ENCODE peak calls at places on chromosomes 2 and 18, in seven cellular contexts. W is adrenal gland, U is PC-3, J is GM23338, Q is transverse colon, Z is brain microvascular endothelial cell, E is psoas muscle. O is an unnamed sample.

GRCh38 chr2:10534514-10535250 is 86.6 kb upstream of the ODC1 start:
- DNase-seq in W (no peak), U (peak; percentile 40), J (no peak), Q (no peak), Z (peak; percentile 51), E (no peak), O (no peak)

GRCh38 chr2:118495278-118495677 is 352.2 kb downstream of the EN1 start:
- DNase-seq in W (no peak), U (no peak), J (no peak), Q (no peak), Z (no peak), E (no peak), O (no peak)

GRCh38 chr18:13439475-13439874 is 220.9 kb downstream of the LDLRAD4 start:
- DNase-seq in W (no peak), U (no peak), J (no peak), Q (no peak), Z (no peak), E (no peak), O (no peak)

GRCh38 chr18:46480187-46480586 is 176.8 kb downstream of the LOXHD1 start:
- DNase-seq in W (no peak), U (no peak), J (no peak), Q (no peak), Z (no peak), E (no peak), O (no peak)

GRCh38 chr18:73261923-73262322 is 394.1 kb upstream of the NETO1 start:
- DNase-seq in W (no peak), U (no peak), J (no peak), Q (no peak), Z (no peak), E (no peak), O (no peak)

GRCh38 chr2:20608666-20609348 is 42.1 kb downstream of the HS1BP3 start:
- DNase-seq in W (no peak), U (peak; percentile 54), J (no peak), Q (no peak), Z (no peak), E (no peak), O (no peak)

GRCh38 chr2:224584111-224584764 is 925 bp downstream of the CUL3 start:
- DNase-seq in W (peak; percentile 58), U (peak; percentile 31), J (peak; percentile 62), Q (peak; percentile 36), Z (peak; percentile 30), E (peak; percentile 35), O (no peak)

GRCh38 chr18:8241731-8242130 is 367.5 kb upstream of the RAB12 start:
- DNase-seq in W (no peak), U (no peak), J (no peak), Q (no peak), Z (no peak), E (no peak), O (no peak)

GRCh38 chr2:196293751-196294486 is 122.5 kb upstream of the STK17B start:
- DNase-seq in W (peak; percentile 51), U (peak; percentile 96), J (no peak), Q (no peak), Z (peak; percentile 91), E (no peak), O (no peak)

GRCh38 chr2:144390424-144391020 is 129.4 kb downstream of the ZEB2 start:
- DNase-seq in W (no peak), U (no peak), J (no peak), Q (no peak), Z (no peak), E (no peak), O (no peak)

GRCh38 chr2:59803586-59803985 is 749.9 kb downstream of the BCL11A start:
- DNase-seq in W (peak; percentile 13), U (no peak), J (no peak), Q (no peak), Z (no peak), E (no peak), O (no peak)

GRCh38 chr18:11811009-11811408 is 40.2 kb upstream of the CHMP1B start:
- DNase-seq in W (no peak), U (no peak), J (no peak), Q (no peak), Z (no peak), E (no peak), O (no peak)

GRCh38 chr2:204027105-204027504 is 90.5 kb downstream of the ICOS start:
- DNase-seq in W (no peak), U (peak; percentile 64), J (no peak), Q (no peak), Z (peak; percentile 58), E (no peak), O (no peak)

GRCh38 chr2:73074110-73075069 is 2.9 kb upstream of the SFXN5 start:
- DNase-seq in W (no peak), U (no peak), J (no peak), Q (no peak), Z (no peak), E (no peak), O (no peak)

GRCh38 chr2:220748875-220749479 is 823.1 kb downstream of the EPHA4 start:
- DNase-seq in W (no peak), U (no peak), J (peak; percentile 26), Q (no peak), Z (no peak), E (no peak), O (no peak)

GRCh38 chr2:227301523-227301922 is 23.5 kb upstream of the MFF start:
- DNase-seq in W (no peak), U (no peak), J (no peak), Q (no peak), Z (no peak), E (no peak), O (no peak)

GRCh38 chr2:8522682-8523081 is 159.2 kb upstream of the ID2 start:
- DNase-seq in W (no peak), U (no peak), J (no peak), Q (peak; percentile 47), Z (no peak), E (no peak), O (no peak)

GRCh38 chr2:12488365-12488972 is 228.3 kb upstream of the TRIB2 start:
- DNase-seq in W (no peak), U (no peak), J (no peak), Q (no peak), Z (no peak), E (no peak), O (no peak)

GRCh38 chr2:128611421-128612320 is 293.0 kb upstream of the HS6ST1 start:
- DNase-seq in W (no peak), U (no peak), J (no peak), Q (no peak), Z (no peak), E (no peak), O (no peak)

GRCh38 chr18:12768622-12769021 is 65.8 kb downstream of the PSMG2 start:
- DNase-seq in W (no peak), U (peak; percentile 25), J (no peak), Q (no peak), Z (peak; percentile 61), E (no peak), O (no peak)

GRCh38 chr2:71101656-71102055 is 28.4 kb downstream of the MCEE start:
- DNase-seq in W (no peak), U (peak; percentile 15), J (no peak), Q (no peak), Z (peak; percentile 74), E (no peak), O (no peak)

GRCh38 chr18:8844721-8845148 is 139.4 kb downstream of the MTCL1 start:
- DNase-seq in W (no peak), U (peak; percentile 77), J (no peak), Q (no peak), Z (no peak), E (no peak), O (no peak)

GRCh38 chr18:36392163-36392887 is 94.8 kb downstream of the FHOD3 start:
- DNase-seq in W (no peak), U (no peak), J (no peak), Q (no peak), Z (peak; percentile 40), E (no peak), O (no peak)
- H3K27ac ChIP-seq in W (no peak overlapping the region), U (no peak overlapping the region), J (no peak overlapping the region), Q (no peak overlapping the region), Z (no peak overlapping the region), E (peak overlapping the region; percentile 87), O (no peak overlapping the region)

DNA sequence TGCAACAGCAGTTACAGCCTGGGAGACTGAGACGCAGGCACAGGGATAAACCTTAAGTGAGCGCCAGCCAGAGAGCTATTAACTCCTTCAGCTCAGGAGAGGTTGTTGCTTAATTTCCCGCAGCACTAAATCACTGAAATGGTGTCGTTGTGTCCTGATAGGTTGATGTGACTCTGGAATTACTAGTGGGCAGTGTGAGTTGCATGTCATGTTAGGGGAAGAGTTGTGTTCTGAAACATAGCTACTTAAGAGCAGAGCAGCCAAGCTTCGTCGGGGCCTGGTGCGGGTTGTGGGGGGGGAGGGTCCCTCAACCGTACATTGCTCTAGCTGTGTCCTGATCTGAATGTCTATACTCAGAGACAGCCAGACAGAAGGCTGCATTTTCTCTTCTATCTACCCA is 225.9 kb downstream of the NAPG start:
- DNase-seq in W (no peak), U (no peak), J (no peak), Q (no peak), Z (no peak), E (no peak), O (no peak)
- H3K27ac ChIP-seq in W (no peak overlapping the region), U (no peak overlapping the region), J (no peak overlapping the region), Q (no peak overlapping the region), Z (no peak overlapping the region), E (no peak overlapping the region), O (no peak overlapping the region)

GRCh38 chr2:85987266-85988178 is 98.7 kb upstream of the ST3GAL5 start:
- DNase-seq in W (peak; percentile 41), U (no peak), J (no peak), Q (no peak), Z (no peak), E (no peak), O (no peak)
- H3K27ac ChIP-seq in W (peak overlapping the region; percentile 75), U (no peak overlapping the region), J (no peak overlapping the region), Q (peak overlapping the region; percentile 8), Z (no peak overlapping the region), E (peak overlapping the region; percentile 70), O (no peak overlapping the region)

GRCh38 chr18:63162271-63163014 is 157.1 kb downstream of the BCL2 start:
- DNase-seq in W (no peak), U (no peak), J (no peak), Q (peak; percentile 61), Z (peak; percentile 30), E (no peak), O (no peak)
- H3K27ac ChIP-seq in W (no peak overlapping the region), U (no peak overlapping the region), J (no peak overlapping the region), Q (peak overlapping the region; percentile 80), Z (no peak overlapping the region), E (peak overlapping the region; percentile 88), O (peak overlapping the region; percentile 98)

DNA sequence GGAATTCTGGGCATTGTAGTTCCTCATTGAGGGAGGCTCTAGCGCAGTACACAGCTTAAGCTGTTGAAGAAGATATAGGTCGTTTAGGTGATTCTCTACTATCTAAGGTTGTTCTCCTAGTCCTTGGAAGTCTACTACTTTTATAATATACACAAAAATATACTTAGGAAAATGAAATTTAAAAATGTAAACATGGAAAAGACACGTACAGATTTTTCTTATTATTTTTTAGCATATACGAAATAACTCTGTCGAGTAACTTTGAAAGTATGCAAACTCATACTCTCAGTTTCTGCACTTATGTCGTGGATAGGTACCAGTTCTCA is 272 bp upstream of the FASTKD1 start:
- DNase-seq in W (no peak), U (no peak), J (no peak), Q (no peak), Z (no peak), E (no peak), O (no peak)
- H3K27ac ChIP-seq in W (no peak overlapping the region), U (no peak overlapping the region), J (no peak overlapping the region), Q (no peak overlapping the region), Z (no peak overlapping the region), E (peak overlapping the region; percentile 67), O (peak overlapping the region; percentile 63)

O was measured in effector memory CD4-positive, alpha-beta T cell.